ENCODE peak calls at places on chromosomes 2 and 18, in four cellular contexts. One of them, this sample, is unnamed.

GRCh38 chr2:101360229-101360628 is 27.1 kb downstream of the CREG2 start:
- DNase-seq in GM20000: no peak
- DNase-seq in OCI-LY7: no peak
- DNase-seq in T-cell: no peak
- DNase-seq in this sample: no peak

GRCh38 chr18:50268022-50268747 is 1.9 kb upstream of the CFAP53 start:
- DNase-seq in GM20000: peak; percentile 94
- DNase-seq in OCI-LY7: peak; percentile 75
- DNase-seq in T-cell: peak; percentile 60
- DNase-seq in this sample: no peak

GRCh38 chr2:25336446-25336845 is 5.3 kb downstream of the DNMT3A start:
- DNase-seq in GM20000: no peak
- DNase-seq in OCI-LY7: no peak
- DNase-seq in T-cell: no peak
- DNase-seq in this sample: no peak

GRCh38 chr18:79879566-79879965 is 71.9 kb downstream of the SLC66A2 start:
- DNase-seq in GM20000: no peak
- DNase-seq in OCI-LY7: no peak
- DNase-seq in T-cell: no peak
- DNase-seq in this sample: no peak

GRCh38 chr2:215727507-215728503 is 285.5 kb downstream of the MREG start:
- DNase-seq in GM20000: no peak
- DNase-seq in OCI-LY7: no peak
- DNase-seq in T-cell: no peak
- DNase-seq in this sample: no peak

GRCh38 chr2:195316485-195316884 is 340.5 kb upstream of the SLC39A10 start:
- DNase-seq in GM20000: no peak
- DNase-seq in OCI-LY7: no peak
- DNase-seq in T-cell: no peak
- DNase-seq in this sample: no peak

GRCh38 chr2:215612770-215613169 is 176.9 kb upstream of the FN1 start:
- DNase-seq in GM20000: no peak
- DNase-seq in OCI-LY7: no peak
- DNase-seq in T-cell: no peak
- DNase-seq in this sample: no peak

GRCh38 chr2:1940660-1941059 is 196.3 kb upstream of the PXDN start:
- DNase-seq in GM20000: no peak
- DNase-seq in OCI-LY7: no peak
- DNase-seq in T-cell: no peak
- DNase-seq in this sample: no peak

GRCh38 chr2:75311521-75311920 is 112.2 kb upstream of the TACR1 start:
- DNase-seq in GM20000: no peak
- DNase-seq in OCI-LY7: no peak
- DNase-seq in T-cell: no peak
- DNase-seq in this sample: no peak

GRCh38 chr2:237696471-237696870 is 69.1 kb downstream of the LRRFIP1 start:
- DNase-seq in GM20000: no peak
- DNase-seq in OCI-LY7: peak; percentile 77
- DNase-seq in T-cell: no peak
- DNase-seq in this sample: no peak

GRCh38 chr18:41145526-41145925 is 809.5 kb upstream of the PIK3C3 start:
- DNase-seq in GM20000: no peak
- DNase-seq in OCI-LY7: no peak
- DNase-seq in T-cell: no peak
- DNase-seq in this sample: no peak

GRCh38 chr2:60512641-60513040 is 40.8 kb downstream of the BCL11A start:
- DNase-seq in GM20000: no peak
- DNase-seq in OCI-LY7: no peak
- DNase-seq in T-cell: no peak
- DNase-seq in this sample: no peak

GRCh38 chr2:118665784-118666529 is 181.5 kb downstream of the EN1 start:
- DNase-seq in GM20000: no peak
- DNase-seq in OCI-LY7: no peak
- DNase-seq in T-cell: no peak
- DNase-seq in this sample: no peak

GRCh38 chr18:79867666-79868065 is 69.9 kb downstream of the KCNG2 start:
- DNase-seq in GM20000: no peak
- DNase-seq in OCI-LY7: no peak
- DNase-seq in T-cell: no peak
- DNase-seq in this sample: no peak

GRCh38 chr2:52697690-52698089 is 1069.9 kb upstream of the CHAC2 start:
- DNase-seq in GM20000: no peak
- DNase-seq in OCI-LY7: no peak
- DNase-seq in T-cell: no peak
- DNase-seq in this sample: no peak

GRCh38 chr2:73033142-73033765 is 38.3 kb downstream of the SFXN5 start:
- DNase-seq in GM20000: no peak
- DNase-seq in OCI-LY7: no peak
- DNase-seq in T-cell: no peak
- DNase-seq in this sample: no peak

GRCh38 chr2:197647961-197648690 is 27.3 kb downstream of the RFTN2 start:
- DNase-seq in GM20000: no peak
- DNase-seq in OCI-LY7: no peak
- DNase-seq in T-cell: no peak
- DNase-seq in this sample: no peak

GRCh38 chr2:164014791-164015190 is 279.0 kb upstream of the FIGN start:
- DNase-seq in GM20000: no peak
- DNase-seq in OCI-LY7: no peak
- DNase-seq in T-cell: no peak
- DNase-seq in this sample: no peak

GRCh38 chr18:24234330-24234729 is 95.5 kb downstream of the CABYR start:
- DNase-seq in GM20000: no peak
- DNase-seq in OCI-LY7: no peak
- DNase-seq in T-cell: no peak
- DNase-seq in this sample: no peak

GRCh38 chr2:88283886-88284511 is 113.9 kb downstream of the THNSL2 start:
- DNase-seq in GM20000: no peak
- DNase-seq in OCI-LY7: no peak
- DNase-seq in T-cell: no peak
- DNase-seq in this sample: no peak

GRCh38 chr2:62042944-62043343 is 137.5 kb downstream of the COMMD1 start:
- DNase-seq in GM20000: no peak
- DNase-seq in OCI-LY7: no peak
- DNase-seq in T-cell: no peak
- DNase-seq in this sample: no peak

GRCh38 chr2:216536725-216537124 is 38.1 kb downstream of the RPL37A start:
- DNase-seq in GM20000: no peak
- DNase-seq in OCI-LY7: no peak
- DNase-seq in T-cell: no peak
- DNase-seq in this sample: no peak

GRCh38 chr2:188765522-188765921 is 208.7 kb upstream of the COL3A1 start:
- DNase-seq in GM20000: no peak
- DNase-seq in OCI-LY7: peak; percentile 1
- DNase-seq in T-cell: no peak
- DNase-seq in this sample: peak; percentile 27

GRCh38 chr2:1605659-1606400 is 138.5 kb downstream of the PXDN start:
- DNase-seq in GM20000: no peak
- DNase-seq in OCI-LY7: no peak
- DNase-seq in T-cell: no peak
- DNase-seq in this sample: no peak

GRCh38 chr2:150141241-150142001 is 346.0 kb downstream of the RND3 start:
- DNase-seq in GM20000: no peak
- DNase-seq in OCI-LY7: no peak
- DNase-seq in T-cell: no peak
- DNase-seq in this sample: peak; percentile 18

GRCh38 chr2:191012845-191013616 is 940 bp downstream of the STAT1 start:
- DNase-seq in GM20000: no peak
- DNase-seq in OCI-LY7: no peak
- DNase-seq in T-cell: no peak
- DNase-seq in this sample: peak; percentile 72

GRCh38 chr2:108594132-108594981 is 60.1 kb downstream of the LIMS1 start:
- DNase-seq in GM20000: no peak
- DNase-seq in OCI-LY7: no peak
- DNase-seq in T-cell: no peak
- DNase-seq in this sample: peak; percentile 90

GRCh38 chr18:1676387-1676786 is 771.7 kb downstream of the ADCYAP1 start:
- DNase-seq in GM20000: no peak
- DNase-seq in OCI-LY7: no peak
- DNase-seq in T-cell: no peak
- DNase-seq in this sample: no peak

GRCh38 chr2:70987386-70987785 is 7.3 kb downstream of the TEX261 start:
- DNase-seq in GM20000: no peak
- DNase-seq in OCI-LY7: no peak
- DNase-seq in T-cell: no peak
- DNase-seq in this sample: no peak

GRCh38 chr2:234690569-234691225 is 193.8 kb upstream of the ARL4C start:
- DNase-seq in GM20000: no peak
- DNase-seq in OCI-LY7: no peak
- DNase-seq in T-cell: no peak
- DNase-seq in this sample: no peak

GRCh38 chr2:235543851-235544686 is 50.2 kb downstream of the AGAP1 start:
- DNase-seq in GM20000: no peak
- DNase-seq in OCI-LY7: no peak
- DNase-seq in T-cell: no peak
- DNase-seq in this sample: no peak

GRCh38 chr2:105926960-105927678 is 182.4 kb downstream of the NCK2 start:
- DNase-seq in GM20000: no peak
- DNase-seq in OCI-LY7: peak; percentile 24
- DNase-seq in T-cell: peak; percentile 63
- DNase-seq in this sample: no peak

GRCh38 chr2:69992310-69993047 is 31.0 kb upstream of the ASPRV1 start:
- DNase-seq in GM20000: no peak
- DNase-seq in OCI-LY7: no peak
- DNase-seq in T-cell: no peak
- DNase-seq in this sample: peak; percentile 52

GRCh38 chr2:54226224-54226623 is 29.8 kb downstream of the TSPYL6 start:
- DNase-seq in GM20000: no peak
- DNase-seq in OCI-LY7: no peak
- DNase-seq in T-cell: no peak
- DNase-seq in this sample: no peak

This sample was measured in NB4.